ENCODE peak calls at places on chromosomes 12 and 14, in eight cellular contexts. One of them, this sample, is unnamed.

GRCh38 chr12:1436996-1437395 is 157.4 kb downstream of the FBXL14 start:
- DNase-seq in Panc1: no peak
- DNase-seq in A549: no peak
- DNase-seq in mammary epithelial cell: no peak
- DNase-seq in neural crest cell: no peak
- DNase-seq in GM13976: no peak
- DNase-seq in MCF 10A: no peak
- DNase-seq in GM20000: no peak
- DNase-seq in this sample: no peak

GRCh38 chr12:15757553-15758255 is 31.5 kb downstream of the EPS8 start:
- DNase-seq in Panc1: peak
- DNase-seq in A549: peak
- DNase-seq in mammary epithelial cell: peak
- DNase-seq in neural crest cell: no peak
- DNase-seq in GM13976: no peak
- DNase-seq in MCF 10A: peak
- DNase-seq in GM20000: no peak
- DNase-seq in this sample: peak

GRCh38 chr12:124651508-124652273 is 84.3 kb upstream of the NCOR2 start:
- DNase-seq in Panc1: no peak
- DNase-seq in A549: no peak
- DNase-seq in mammary epithelial cell: no peak
- DNase-seq in neural crest cell: no peak
- DNase-seq in GM13976: no peak
- DNase-seq in MCF 10A: no peak
- DNase-seq in GM20000: no peak
- DNase-seq in this sample: no peak

GRCh38 chr12:116880817-116881324 is 370 bp downstream of the HRK start:
- DNase-seq in Panc1: no peak
- DNase-seq in A549: peak
- DNase-seq in mammary epithelial cell: peak
- DNase-seq in neural crest cell: peak
- DNase-seq in GM13976: peak
- DNase-seq in MCF 10A: peak
- DNase-seq in GM20000: peak
- DNase-seq in this sample: no peak

GRCh38 chr12:219891-220352 is 6.0 kb upstream of the SLC6A12 start:
- DNase-seq in Panc1: peak
- DNase-seq in A549: peak
- DNase-seq in mammary epithelial cell: no peak
- DNase-seq in neural crest cell: peak
- DNase-seq in GM13976: peak
- DNase-seq in MCF 10A: peak
- DNase-seq in GM20000: peak
- DNase-seq in this sample: peak

GRCh38 chr12:1918081-1918874 is at the start of gene CACNA2D4:
- DNase-seq in Panc1: no peak
- DNase-seq in A549: no peak
- DNase-seq in mammary epithelial cell: no peak
- DNase-seq in neural crest cell: no peak
- DNase-seq in GM13976: peak
- DNase-seq in MCF 10A: no peak
- DNase-seq in GM20000: peak
- DNase-seq in this sample: no peak

GRCh38 chr12:53844989-53845836 is 93.4 kb upstream of the HOXC13 start:
- DNase-seq in Panc1: no peak
- DNase-seq in A549: peak
- DNase-seq in mammary epithelial cell: peak
- DNase-seq in neural crest cell: no peak
- DNase-seq in GM13976: no peak
- DNase-seq in MCF 10A: peak
- DNase-seq in GM20000: no peak
- DNase-seq in this sample: peak

GRCh38 chr14:26138764-26139445 is 458.9 kb downstream of the NOVA1 start:
- DNase-seq in Panc1: no peak
- DNase-seq in A549: peak
- DNase-seq in mammary epithelial cell: no peak
- DNase-seq in neural crest cell: no peak
- DNase-seq in GM13976: no peak
- DNase-seq in MCF 10A: no peak
- DNase-seq in GM20000: no peak
- DNase-seq in this sample: no peak

GRCh38 chr12:38875571-38876228 is 29.7 kb downstream of the CPNE8 start:
- DNase-seq in Panc1: no peak
- DNase-seq in A549: no peak
- DNase-seq in mammary epithelial cell: no peak
- DNase-seq in neural crest cell: no peak
- DNase-seq in GM13976: no peak
- DNase-seq in MCF 10A: no peak
- DNase-seq in GM20000: no peak
- DNase-seq in this sample: no peak

GRCh38 chr12:43863770-43864366 is 28.0 kb downstream of the TMEM117 start:
- DNase-seq in Panc1: no peak
- DNase-seq in A549: no peak
- DNase-seq in mammary epithelial cell: no peak
- DNase-seq in neural crest cell: no peak
- DNase-seq in GM13976: no peak
- DNase-seq in MCF 10A: no peak
- DNase-seq in GM20000: no peak
- DNase-seq in this sample: no peak

GRCh38 chr12:120470150-120470817 is 736 bp upstream of the SRSF9 start:
- DNase-seq in Panc1: no peak
- DNase-seq in A549: peak
- DNase-seq in mammary epithelial cell: no peak
- DNase-seq in neural crest cell: no peak
- DNase-seq in GM13976: no peak
- DNase-seq in MCF 10A: peak
- DNase-seq in GM20000: no peak
- DNase-seq in this sample: no peak

GRCh38 chr12:102433304-102433703 is 47.1 kb downstream of the IGF1 start:
- DNase-seq in Panc1: no peak
- DNase-seq in A549: no peak
- DNase-seq in mammary epithelial cell: no peak
- DNase-seq in neural crest cell: no peak
- DNase-seq in GM13976: no peak
- DNase-seq in MCF 10A: no peak
- DNase-seq in GM20000: no peak
- DNase-seq in this sample: no peak

GRCh38 chr12:12254549-12254948 is 12.3 kb downstream of the LRP6 start:
- DNase-seq in Panc1: no peak
- DNase-seq in A549: no peak
- DNase-seq in mammary epithelial cell: no peak
- DNase-seq in neural crest cell: no peak
- DNase-seq in GM13976: no peak
- DNase-seq in MCF 10A: no peak
- DNase-seq in GM20000: no peak
- DNase-seq in this sample: no peak

GRCh38 chr14:84493779-84494178 is 1036.2 kb upstream of the FLRT2 start:
- DNase-seq in Panc1: no peak
- DNase-seq in A549: no peak
- DNase-seq in mammary epithelial cell: no peak
- DNase-seq in neural crest cell: no peak
- DNase-seq in GM13976: no peak
- DNase-seq in MCF 10A: no peak
- DNase-seq in GM20000: no peak
- DNase-seq in this sample: peak
- TF ChIP-seq CTCF in Panc1: no peak
- TF ChIP-seq CTCF in A549: no peak
- TF ChIP-seq CTCF in mammary epithelial cell: no peak
- TF ChIP-seq CTCF in neural crest cell: no peak
- TF ChIP-seq CTCF in GM13976: no peak
- TF ChIP-seq CTCF in MCF 10A: no peak
- TF ChIP-seq CTCF in GM20000: no peak
- TF ChIP-seq CTCF in this sample: peak

GRCh38 chr14:101961011-101961721 is 3.2 kb upstream of the DYNC1H1 start:
- DNase-seq in Panc1: peak
- DNase-seq in A549: peak
- DNase-seq in mammary epithelial cell: peak
- DNase-seq in neural crest cell: peak
- DNase-seq in GM13976: peak
- DNase-seq in MCF 10A: peak
- DNase-seq in GM20000: peak
- DNase-seq in this sample: peak

GRCh38 chr14:101958418-101959185 is 5.8 kb upstream of the DYNC1H1 start:
- DNase-seq in Panc1: no peak
- DNase-seq in A549: no peak
- DNase-seq in mammary epithelial cell: no peak
- DNase-seq in neural crest cell: no peak
- DNase-seq in GM13976: no peak
- DNase-seq in MCF 10A: no peak
- DNase-seq in GM20000: no peak
- DNase-seq in this sample: no peak

GRCh38 chr14:101961746-101962502 is 2.4 kb upstream of the DYNC1H1 start:
- DNase-seq in Panc1: no peak
- DNase-seq in A549: no peak
- DNase-seq in mammary epithelial cell: no peak
- DNase-seq in neural crest cell: no peak
- DNase-seq in GM13976: no peak
- DNase-seq in MCF 10A: no peak
- DNase-seq in GM20000: no peak
- DNase-seq in this sample: no peak

GRCh38 chr14:101959277-101959676 is 5.1 kb upstream of the DYNC1H1 start:
- DNase-seq in Panc1: no peak
- DNase-seq in A549: no peak
- DNase-seq in mammary epithelial cell: no peak
- DNase-seq in neural crest cell: no peak
- DNase-seq in GM13976: no peak
- DNase-seq in MCF 10A: no peak
- DNase-seq in GM20000: no peak
- DNase-seq in this sample: no peak

DNA sequence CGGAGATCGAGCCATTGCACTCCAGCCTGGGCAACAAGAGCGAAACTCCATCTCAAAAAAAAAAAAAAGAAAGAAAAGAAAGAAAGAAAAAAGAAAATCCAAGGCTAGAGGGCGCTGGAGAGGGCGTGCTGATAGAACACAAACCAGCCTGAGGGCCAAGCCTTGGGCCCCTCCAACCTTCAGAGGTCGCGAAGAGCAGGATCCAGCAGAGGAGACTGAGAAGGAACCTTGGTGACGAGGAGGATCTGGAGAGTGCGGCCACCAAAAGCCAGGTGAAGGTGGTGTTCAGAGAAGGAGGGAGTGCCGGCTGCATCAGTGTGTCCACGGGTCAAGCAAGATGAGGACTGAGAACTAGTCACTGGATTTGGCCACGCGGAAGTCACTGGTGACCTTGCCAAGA is 4.1 kb upstream of the DYNC1H1 start:
- DNase-seq in Panc1: no peak
- DNase-seq in A549: no peak
- DNase-seq in mammary epithelial cell: no peak
- DNase-seq in neural crest cell: peak
- DNase-seq in GM13976: no peak
- DNase-seq in MCF 10A: no peak
- DNase-seq in GM20000: no peak
- DNase-seq in this sample: no peak
- TF ChIP-seq CTCF in Panc1: peak
- TF ChIP-seq CTCF in A549: peak
- TF ChIP-seq CTCF in mammary epithelial cell: peak
- TF ChIP-seq CTCF in neural crest cell: peak
- TF ChIP-seq CTCF in GM13976: peak
- TF ChIP-seq CTCF in MCF 10A: peak
- TF ChIP-seq CTCF in GM20000: peak
- TF ChIP-seq CTCF in this sample: peak

GRCh38 chr14:31000629-31001338 is 24.7 kb upstream of the AP4S1 start:
- DNase-seq in Panc1: no peak
- DNase-seq in A549: no peak
- DNase-seq in mammary epithelial cell: no peak
- DNase-seq in neural crest cell: no peak
- DNase-seq in GM13976: no peak
- DNase-seq in MCF 10A: no peak
- DNase-seq in GM20000: no peak
- DNase-seq in this sample: no peak
- TF ChIP-seq CTCF in Panc1: no peak
- TF ChIP-seq CTCF in A549: no peak
- TF ChIP-seq CTCF in mammary epithelial cell: no peak
- TF ChIP-seq CTCF in neural crest cell: no peak
- TF ChIP-seq CTCF in GM13976: no peak
- TF ChIP-seq CTCF in MCF 10A: no peak
- TF ChIP-seq CTCF in GM20000: no peak
- TF ChIP-seq CTCF in this sample: no peak

DNA sequence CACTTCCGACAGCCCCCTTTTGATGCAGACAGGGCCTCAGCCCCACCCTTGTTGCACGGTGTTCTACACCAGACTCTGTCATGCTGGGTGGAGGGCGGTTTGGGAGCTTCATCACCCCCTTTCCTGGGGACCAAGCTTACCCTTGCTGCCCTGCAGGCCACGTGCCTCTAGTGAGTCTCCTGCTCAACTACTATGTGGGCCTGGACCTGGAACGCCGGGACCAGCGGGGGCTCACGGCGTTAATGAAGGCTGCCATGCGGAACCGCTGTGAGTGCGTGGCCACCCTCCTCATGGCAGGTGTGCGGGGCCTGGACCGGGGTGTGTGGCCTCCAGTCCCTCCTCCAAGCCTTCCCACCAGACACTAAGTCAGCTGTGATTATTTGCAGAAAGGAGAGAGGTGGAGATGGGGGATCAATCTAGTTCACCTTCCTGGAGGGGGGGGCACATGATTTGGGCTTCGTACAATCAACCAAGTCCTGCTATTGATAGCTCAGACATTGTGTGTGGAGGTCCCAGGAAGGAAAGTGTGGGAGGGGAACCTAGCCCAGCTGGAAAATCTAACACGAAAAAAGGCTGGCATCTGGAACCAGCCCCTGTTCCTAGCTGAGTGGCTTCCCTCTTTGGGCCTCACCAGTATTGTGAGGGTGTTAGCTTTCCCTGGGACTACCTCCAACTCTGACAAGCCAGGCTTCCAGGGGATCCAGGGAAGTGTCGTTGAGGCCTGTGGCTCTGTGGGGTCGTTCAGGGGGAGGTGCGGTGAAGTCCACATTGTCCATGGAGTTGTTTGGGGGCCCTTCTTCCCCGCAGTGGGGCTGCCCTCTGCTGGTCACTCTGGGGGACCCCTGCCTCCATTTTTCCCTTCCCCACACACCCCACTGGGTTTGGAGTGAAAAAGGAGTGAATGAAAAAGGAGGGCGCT is 1.6 kb downstream of the ANKRD33 start:
- DNase-seq in Panc1: no peak
- DNase-seq in A549: no peak
- DNase-seq in mammary epithelial cell: no peak
- DNase-seq in neural crest cell: no peak
- DNase-seq in GM13976: peak
- DNase-seq in MCF 10A: no peak
- DNase-seq in GM20000: no peak
- DNase-seq in this sample: no peak
- TF ChIP-seq CTCF in Panc1: no peak
- TF ChIP-seq CTCF in A549: peak
- TF ChIP-seq CTCF in mammary epithelial cell: no peak
- TF ChIP-seq CTCF in neural crest cell: peak
- TF ChIP-seq CTCF in GM13976: no peak
- TF ChIP-seq CTCF in MCF 10A: no peak
- TF ChIP-seq CTCF in GM20000: no peak
- TF ChIP-seq CTCF in this sample: peak

This sample was measured in HFFc6.